ENCODE peak calls at places on chromosomes 5 and 9, in four cellular contexts. One of them, this sample, is unnamed.

GRCh38 chr5:180390441-180391190 is 37.5 kb upstream of the GFPT2 start:
- DNase-seq in Panc1: no peak
- DNase-seq in effector memory CD4-positive, alpha-beta T cell: no peak
- DNase-seq in activated CD4-positive, CD25-positive, alpha-beta regulatory T cell treated with anti-CD3 and anti-CD28 coated beads, Interleukin-2, amount 50 U/mL, for 72 hours: no peak
- DNase-seq in this sample: peak

GRCh38 chr9:112503170-112503569 is 16.5 kb downstream of the KIAA1958 start:
- DNase-seq in activated CD4-positive, CD25-positive, alpha-beta regulatory T cell treated with anti-CD3 and anti-CD28 coated beads, Interleukin-2, amount 50 U/mL, for 72 hours: no peak
- DNase-seq in Panc1: no peak
- DNase-seq in effector memory CD4-positive, alpha-beta T cell: no peak
- DNase-seq in this sample: no peak

GRCh38 chr9:118929317-118929716 is 439.9 kb downstream of the BRINP1 start:
- DNase-seq in Panc1: peak
- DNase-seq in effector memory CD4-positive, alpha-beta T cell: no peak
- DNase-seq in activated CD4-positive, CD25-positive, alpha-beta regulatory T cell treated with anti-CD3 and anti-CD28 coated beads, Interleukin-2, amount 50 U/mL, for 72 hours: no peak
- DNase-seq in this sample: no peak

GRCh38 chr5:167458412-167458811 is 833.0 kb upstream of the WWC1 start:
- DNase-seq in Panc1: no peak
- DNase-seq in effector memory CD4-positive, alpha-beta T cell: no peak
- DNase-seq in activated CD4-positive, CD25-positive, alpha-beta regulatory T cell treated with anti-CD3 and anti-CD28 coated beads, Interleukin-2, amount 50 U/mL, for 72 hours: no peak
- DNase-seq in this sample: no peak

GRCh38 chr9:96450613-96451544 is 910 bp downstream of the HABP4 start:
- DNase-seq in activated CD4-positive, CD25-positive, alpha-beta regulatory T cell treated with anti-CD3 and anti-CD28 coated beads, Interleukin-2, amount 50 U/mL, for 72 hours: peak
- DNase-seq in Panc1: no peak
- DNase-seq in effector memory CD4-positive, alpha-beta T cell: peak
- DNase-seq in this sample: no peak

GRCh38 chr5:141747152-141747640 is 65.2 kb upstream of the ARAP3 start:
- DNase-seq in activated CD4-positive, CD25-positive, alpha-beta regulatory T cell treated with anti-CD3 and anti-CD28 coated beads, Interleukin-2, amount 50 U/mL, for 72 hours: no peak
- DNase-seq in effector memory CD4-positive, alpha-beta T cell: no peak
- DNase-seq in Panc1: no peak
- DNase-seq in this sample: peak

GRCh38 chr9:18260527-18260926 is 213.4 kb upstream of the ADAMTSL1 start:
- DNase-seq in effector memory CD4-positive, alpha-beta T cell: no peak
- DNase-seq in Panc1: no peak
- DNase-seq in activated CD4-positive, CD25-positive, alpha-beta regulatory T cell treated with anti-CD3 and anti-CD28 coated beads, Interleukin-2, amount 50 U/mL, for 72 hours: no peak
- DNase-seq in this sample: peak

GRCh38 chr9:138068601-138069035 is 191.0 kb downstream of the CACNA1B start:
- DNase-seq in Panc1: no peak
- DNase-seq in activated CD4-positive, CD25-positive, alpha-beta regulatory T cell treated with anti-CD3 and anti-CD28 coated beads, Interleukin-2, amount 50 U/mL, for 72 hours: no peak
- DNase-seq in effector memory CD4-positive, alpha-beta T cell: no peak
- DNase-seq in this sample: no peak

GRCh38 chr5:115321309-115321708 is 24.9 kb upstream of the CCDC112 start:
- DNase-seq in Panc1: no peak
- DNase-seq in activated CD4-positive, CD25-positive, alpha-beta regulatory T cell treated with anti-CD3 and anti-CD28 coated beads, Interleukin-2, amount 50 U/mL, for 72 hours: no peak
- DNase-seq in effector memory CD4-positive, alpha-beta T cell: no peak
- DNase-seq in this sample: no peak

GRCh38 chr5:116553366-116553765 is 21.3 kb downstream of the SEMA6A start:
- DNase-seq in Panc1: no peak
- DNase-seq in effector memory CD4-positive, alpha-beta T cell: no peak
- DNase-seq in activated CD4-positive, CD25-positive, alpha-beta regulatory T cell treated with anti-CD3 and anti-CD28 coated beads, Interleukin-2, amount 50 U/mL, for 72 hours: no peak
- DNase-seq in this sample: no peak